ENCODE peak calls at places on chromosomes 6 and 20, in ten cellular contexts. D is trophoblast cell; I is psoas muscle; H is suprapubic skin; R is uterus; U is K562; X is esophagus squamous epithelium; M is CD4-positive, alpha-beta memory T cell; F is dorsolateral prefrontal cortex; S is body of pancreas. J is an unnamed sample. For H3K27me3, the result is how much of the 10 kb centered on the place peaks cover.

GRCh38 chr6:119791746-119792145 is 442.2 kb upstream of the MAN1A1 start:
- DNase-seq in D (peak), I (no peak), H (no peak), R (no peak), U (no peak), X (no peak), M (no peak), F (no peak), S (no peak), J (no peak)

GRCh38 chr6:15504581-15505350 is 158.1 kb downstream of the DTNBP1 start:
- DNase-seq in D (no peak), I (peak), H (peak), R (peak), U (no peak), X (no peak), M (no peak), F (peak), S (peak), J (peak)

GRCh38 chr20:25600632-25601031 is 15.3 kb upstream of the NINL start:
- DNase-seq in D (no peak), I (no peak), H (no peak), R (no peak), U (no peak), X (no peak), M (no peak), F (no peak), S (no peak), J (no peak)

GRCh38 chr6:98839788-98840361 is 5.5 kb downstream of the POU3F2 start:
- DNase-seq in D (no peak), I (no peak), H (no peak), R (no peak), U (no peak), X (no peak), M (no peak), F (peak), S (no peak), J (no peak)

GRCh38 chr6:42898891-42899361 is 16.9 kb upstream of the PTCRA start:
- DNase-seq in D (peak), I (no peak), H (peak), R (peak), U (peak), X (peak), M (peak), F (peak), S (peak), J (peak)

GRCh38 chr6:127635091-127635490 is 58.1 kb downstream of the C6orf58 start:
- DNase-seq in D (no peak), I (no peak), H (no peak), R (no peak), U (no peak), X (no peak), M (no peak), F (no peak), S (no peak), J (no peak)

GRCh38 chr20:50426865-50427739 is 83.1 kb upstream of the PTPN1 start:
- DNase-seq in D (no peak), I (peak), H (no peak), R (no peak), U (no peak), X (no peak), M (no peak), F (no peak), S (no peak), J (no peak)

GRCh38 chr20:20953738-20954657 is 152.2 kb downstream of the LINC00237 start:
- DNase-seq in D (no peak), I (no peak), H (no peak), R (no peak), U (peak), X (no peak), M (no peak), F (no peak), S (no peak), J (no peak)

GRCh38 chr6:139568956-139569538 is 194.6 kb upstream of the CITED2 start:
- DNase-seq in D (peak), I (no peak), H (no peak), R (no peak), U (no peak), X (no peak), M (no peak), F (no peak), S (no peak), J (no peak)

GRCh38 chr6:83153958-83154357 is 39.1 kb downstream of the PGM3 start:
- DNase-seq in D (peak), I (no peak), H (no peak), R (no peak), U (no peak), X (no peak), M (no peak), F (no peak), S (no peak), J (no peak)

GRCh38 chr6:118577972-118578371 is 29.9 kb downstream of the PLN start:
- DNase-seq in D (no peak), I (no peak), H (no peak), R (no peak), U (no peak), X (no peak), M (no peak), F (no peak), S (no peak), J (no peak)

GRCh38 chr6:138370631-138371451 is 6.9 kb upstream of the SMIM28 start:
- DNase-seq in D (no peak), I (no peak), H (no peak), R (no peak), U (no peak), X (no peak), M (no peak), F (no peak), S (no peak), J (no peak)

GRCh38 chr6:143125455-143125854 is 64.8 kb downstream of the AIG1 start:
- DNase-seq in D (no peak), I (no peak), H (no peak), R (no peak), U (no peak), X (no peak), M (no peak), F (no peak), S (no peak), J (no peak)

GRCh38 chr6:57190140-57190539 is 18.0 kb downstream of the BAG2 start:
- DNase-seq in D (peak), I (no peak), H (no peak), R (no peak), U (no peak), X (no peak), M (no peak), F (no peak), S (no peak), J (no peak)

GRCh38 chr20:54284928-54285704 is 77.2 kb downstream of the PFDN4 start:
- DNase-seq in D (no peak), I (no peak), H (no peak), R (no peak), U (no peak), X (no peak), M (no peak), F (no peak), S (no peak), J (no peak)

GRCh38 chr6:33080127-33081089 is 4.6 kb downstream of the HLA-DPB1 start:
- DNase-seq in D (no peak), I (peak), H (no peak), R (peak), U (peak), X (no peak), M (no peak), F (no peak), S (peak), J (peak)
- H3K27me3 ChIP-seq in D (under half), I (under half), H (under half), R (under half), U (half or more), X (under half), M (under half), F (under half), S (under half), J (under half)

GRCh38 chr6:10416863-10417641 is 2.2 kb upstream of the TFAP2A start:
- DNase-seq in D (peak), I (no peak), H (no peak), R (no peak), U (no peak), X (no peak), M (no peak), F (no peak), S (no peak), J (no peak)
- H3K27me3 ChIP-seq in D (under half), I (under half), H (half or more), R (half or more), U (half or more), X (under half), M (half or more), F (half or more), S (under half), J (half or more)

GRCh38 chr6:90983462-90983861 is 396.6 kb upstream of the MAP3K7 start:
- DNase-seq in D (no peak), I (no peak), H (no peak), R (no peak), U (no peak), X (no peak), M (no peak), F (no peak), S (no peak), J (no peak)
- H3K27me3 ChIP-seq in D (under half), I (under half), H (under half), R (under half), U (under half), X (under half), M (under half), F (under half), S (under half), J (under half)

GRCh38 chr6:1390071-1390804 is 862 bp downstream of the FOXF2 start:
- DNase-seq in D (peak), I (no peak), H (peak), R (no peak), U (no peak), X (no peak), M (no peak), F (no peak), S (no peak), J (no peak)
- H3K27me3 ChIP-seq in D (half or more), I (under half), H (half or more), R (half or more), U (half or more), X (under half), M (under half), F (half or more), S (under half), J (half or more)

GRCh38 chr6:110185879-110186278 is 5.7 kb downstream of the CDC40 start:
- DNase-seq in D (no peak), I (no peak), H (no peak), R (no peak), U (no peak), X (no peak), M (no peak), F (no peak), S (no peak), J (no peak)
- H3K27me3 ChIP-seq in D (under half), I (under half), H (under half), R (under half), U (under half), X (under half), M (under half), F (under half), S (under half), J (under half)

GRCh38 chr6:45535933-45536332 is 158.2 kb upstream of the SUPT3H start:
- DNase-seq in D (no peak), I (no peak), H (no peak), R (no peak), U (no peak), X (no peak), M (no peak), F (no peak), S (no peak), J (no peak)

GRCh38 chr6:45533394-45533793 is 155.7 kb upstream of the SUPT3H start:
- DNase-seq in D (no peak), I (no peak), H (no peak), R (no peak), U (no peak), X (no peak), M (no peak), F (no peak), S (no peak), J (no peak)

GRCh38 chr6:45531999-45532605 is 154.4 kb upstream of the SUPT3H start:
- DNase-seq in D (no peak), I (no peak), H (no peak), R (no peak), U (no peak), X (no peak), M (no peak), F (no peak), S (no peak), J (no peak)

GRCh38 chr6:45537539-45537938 is 159.8 kb upstream of the SUPT3H start:
- DNase-seq in D (no peak), I (no peak), H (no peak), R (no peak), U (no peak), X (no peak), M (no peak), F (no peak), S (no peak), J (no peak)

GRCh38 chr6:45532626-45533258 is 155.0 kb upstream of the SUPT3H start:
- DNase-seq in D (no peak), I (no peak), H (no peak), R (no peak), U (no peak), X (no peak), M (no peak), F (no peak), S (no peak), J (no peak)
- H3K27me3 ChIP-seq in D (under half), I (under half), H (under half), R (under half), U (under half), X (under half), M (under half), F (under half), S (under half), J (under half)